ENCODE peak calls at places on chromosomes 13 and 19, in nine cellular contexts. O is HT1080; D is germinal center; C is stimulated activated CD4-positive, alpha-beta T cell treated with anti-CD3 and anti-CD28 coated beads, Interleukin-2, amount 100 ng/mL, for 48 hours; R is non-pigmented ciliary epithelial cell; N is NCI-H2081; G is T-helper 9 cell; Q is IMR-90; U is fibroblast of pulmonary artery. Y is an unnamed sample.

GRCh38 chr19:42081584-42082258 is 5.8 kb downstream of the ZNF574 start:
- DNase-seq in G (no peak), U (peak; percentile 67), D (peak; percentile 61), N (no peak), O (peak; percentile 48), R (no peak), Q (peak; percentile 65), C (no peak), Y (peak; percentile 38)

GRCh38 chr13:23671902-23672301 is 101.7 kb downstream of the TNFRSF19 start:
- DNase-seq in O (no peak), G (no peak), Q (peak; percentile 95), U (peak; percentile 35), R (no peak), N (no peak), D (no peak), C (no peak), Y (no peak)

GRCh38 chr19:49414256-49414655 is 9.0 kb downstream of the PTH2 start:
- DNase-seq in D (no peak), C (no peak), R (no peak), Q (no peak), G (no peak), O (no peak), N (no peak), U (no peak), Y (no peak)

GRCh38 chr13:33218020-33218419 is 67.5 kb downstream of the STARD13 start:
- DNase-seq in U (peak; percentile 48), R (no peak), O (no peak), Q (peak; percentile 71), D (no peak), N (no peak), G (no peak), C (no peak), Y (no peak)

GRCh38 chr19:1882089-1882785 is 3.1 kb downstream of the ABHD17A start:
- DNase-seq in C (peak; percentile 44), N (no peak), R (no peak), D (no peak), U (no peak), O (no peak), G (peak; percentile 62), Q (no peak), Y (no peak)

GRCh38 chr19:37654525-37654832 is 786 bp downstream of the ZFP30 start:
- DNase-seq in N (no peak), G (no peak), Q (peak; percentile 26), C (no peak), O (no peak), D (no peak), R (no peak), U (peak; percentile 36), Y (peak; percentile 41)

GRCh38 chr13:42753697-42754096 is 27.7 kb upstream of the FAM216B start:
- DNase-seq in O (no peak), C (no peak), N (no peak), D (no peak), G (no peak), R (no peak), U (no peak), Q (no peak), Y (no peak)

GRCh38 chr19:55493052-55493649 is 4.9 kb downstream of the SSC5D start:
- DNase-seq in O (no peak), D (no peak), Q (peak; percentile 67), C (no peak), R (no peak), G (no peak), N (no peak), U (peak; percentile 45), Y (peak; percentile 59)

GRCh38 chr13:18948012-18948663 is 233.5 kb downstream of the TUBA3C start:
- DNase-seq in O (no peak), N (no peak), G (no peak), Q (no peak), U (no peak), D (no peak), R (no peak), C (no peak), Y (no peak)

GRCh38 chr13:76812971-76813691 is 73.1 kb downstream of the KCTD12 start:
- DNase-seq in O (no peak), R (no peak), N (no peak), C (no peak), U (peak; percentile 66), G (no peak), D (no peak), Q (no peak), Y (no peak)

GRCh38 chr19:53772943-53773342 is 51.2 kb downstream of the NLRP12 start:
- DNase-seq in U (peak; percentile 73), N (no peak), Q (peak; percentile 47), R (peak; percentile 14), O (peak; percentile 12), D (peak; percentile 20), G (peak; percentile 30), C (peak; percentile 42), Y (peak; percentile 69)

GRCh38 chr13:27795718-27796019 is 3.4 kb downstream of the GSX1 start:
- DNase-seq in D (no peak), O (no peak), C (no peak), G (no peak), R (no peak), U (no peak), Q (no peak), N (no peak), Y (no peak)

GRCh38 chr19:48866692-48867091 is 1.7 kb downstream of the PLEKHA4 start:
- DNase-seq in G (no peak), N (no peak), Q (no peak), R (no peak), C (no peak), O (no peak), U (no peak), D (no peak), Y (no peak)

GRCh38 chr19:996051-996838 is 4.0 kb upstream of the GRIN3B start:
- DNase-seq in Q (peak; percentile 53), G (peak; percentile 90), C (peak; percentile 46), O (no peak), N (peak; percentile 22), R (no peak), D (peak; percentile 29), U (peak; percentile 57), Y (peak; percentile 81)

GRCh38 chr13:71603255-71603654 is 263.7 kb downstream of the DACH1 start:
- DNase-seq in G (no peak), R (no peak), N (no peak), O (no peak), Q (no peak), U (no peak), C (no peak), D (no peak), Y (no peak)

GRCh38 chr13:68676513-68677115 is 1431.0 kb upstream of the ATXN8OS start:
- DNase-seq in R (no peak), O (no peak), U (no peak), D (no peak), N (no peak), C (no peak), Q (no peak), G (no peak), Y (no peak)

GRCh38 chr19:13118424-13119193 is 545 bp downstream of the NACC1 start:
- DNase-seq in R (no peak), C (no peak), G (no peak), Q (peak; percentile 31), O (no peak), N (peak; percentile 36), U (peak; percentile 30), D (peak; percentile 62), Y (peak; percentile 74)

GRCh38 chr19:32866061-32866460 is 3.5 kb downstream of the SLC7A9 start:
- DNase-seq in G (no peak), C (no peak), D (no peak), N (no peak), U (no peak), Q (no peak), R (no peak), O (no peak), Y (no peak)

GRCh38 chr13:90448466-90449037 is 898.9 kb upstream of the MIR17HG start:
- DNase-seq in D (no peak), N (no peak), O (no peak), U (peak; percentile 62), R (peak; percentile 22), C (no peak), G (no peak), Q (no peak), Y (no peak)

GRCh38 chr19:7908078-7908699 is 4.5 kb downstream of the MAP2K7 start:
- DNase-seq in O (no peak), R (no peak), C (no peak), U (no peak), N (no peak), Q (no peak), G (no peak), D (no peak), Y (no peak)

GRCh38 chr13:48230541-48230940 is 2.5 kb upstream of the ITM2B start:
- DNase-seq in C (no peak), D (no peak), O (no peak), N (no peak), Q (no peak), G (no peak), U (no peak), R (no peak), Y (no peak)

GRCh38 chr19:44447864-44448674 is at the start of gene ZNF229:
- DNase-seq in C (peak; percentile 51), Q (peak; percentile 94), N (peak; percentile 89), O (peak; percentile 90), G (peak; percentile 26), U (peak; percentile 96), R (peak; percentile 91), D (peak; percentile 70), Y (peak; percentile 92)

GRCh38 chr19:48194041-48194871 is 23.8 kb downstream of the ZSWIM9 start:
- DNase-seq in O (no peak), D (peak; percentile 68), N (no peak), Q (peak; percentile 7), G (no peak), C (peak; percentile 34), U (peak; percentile 28), R (no peak), Y (no peak)

GRCh38 chr19:53192771-53193533 is at the start of gene ZNF665:
- DNase-seq in G (peak; percentile 56), C (peak; percentile 62), N (peak; percentile 6), O (no peak), D (peak; percentile 83), Q (peak; percentile 82), U (peak; percentile 87), R (peak; percentile 60), Y (peak; percentile 94)

GRCh38 chr19:464146-464545 is 3.3 kb upstream of the SHC2 start:
- DNase-seq in Q (no peak), R (no peak), D (no peak), U (no peak), G (no peak), O (no peak), N (no peak), C (no peak), Y (no peak)

GRCh38 chr19:31290926-31291590 is 58.2 kb downstream of the TSHZ3 start:
- DNase-seq in Q (peak; percentile 28), G (no peak), R (no peak), D (no peak), C (no peak), N (no peak), U (no peak), O (no peak), Y (no peak)

GRCh38 chr19:768424-768823 is 17.5 kb downstream of the MISP start:
- DNase-seq in N (no peak), C (no peak), U (peak; percentile 79), R (no peak), Q (peak; percentile 83), O (peak; percentile 29), D (no peak), G (no peak), Y (peak; percentile 67)

GRCh38 chr13:40048551-40048950 is 393.1 kb downstream of the COG6 start:
- DNase-seq in O (no peak), D (no peak), U (no peak), R (no peak), N (no peak), G (no peak), C (no peak), Q (no peak), Y (no peak)

GRCh38 chr19:1566392-1567115 is 1.6 kb downstream of the MEX3D start:
- DNase-seq in U (peak; percentile 82), G (no peak), R (peak; percentile 35), Q (peak; percentile 77), C (no peak), N (peak; percentile 73), D (no peak), O (no peak), Y (peak; percentile 90)

GRCh38 chr13:38641164-38641948 is 45.5 kb upstream of the FREM2 start:
- DNase-seq in D (no peak), U (peak; percentile 7), R (no peak), N (no peak), C (no peak), Q (no peak), G (no peak), O (peak; percentile 3), Y (no peak)

Y was measured in Daoy.